ENCODE peak calls at places on chromosomes 1 and 21, in four cellular contexts. C is activated T-helper 1 cell treated with anti-CD3 and anti-CD28 coated beads, Interleukin-12 subunit alpha, Interleukin-12 subunit beta, Interleukin-2, Interleukin-4 antibody, amounts not matched to agents 30 ng/mL and 10 ng/mL and 1 ng/mL, durations not matched to agents 14 hours and 24 hours and 36 hours; R is heart right ventricle; Z is NCI-H1092. S is an unnamed sample.
A peak's percentile ranks its signal among the peaks of the same experiment; 100 is the strongest.

GRCh38 chr1:15952317-15953258 is 23.3 kb downstream of the ZBTB17 start:
- DNase-seq in R (no peak), Z (no peak), C (peak; percentile 26), S (no peak)

GRCh38 chr1:8646189-8646588 is 171.3 kb downstream of the RERE start:
- DNase-seq in Z (no peak), C (no peak), R (no peak), S (no peak)

GRCh38 chr1:119188926-119189325 is 48.5 kb upstream of the WARS2 start:
- DNase-seq in Z (no peak), C (no peak), R (no peak), S (no peak)

GRCh38 chr1:55055084-55055882 is 15.9 kb downstream of the PCSK9 start:
- DNase-seq in R (no peak), C (no peak), Z (no peak), S (peak; percentile 30)

GRCh38 chr1:234619071-234619480 is 9.1 kb upstream of the IRF2BP2 start:
- DNase-seq in R (no peak), Z (no peak), C (no peak), S (no peak)

GRCh38 chr1:59314776-59315528 is 18.1 kb downstream of the FGGY start:
- DNase-seq in R (no peak), Z (no peak), C (no peak), S (no peak)

GRCh38 chr1:19735419-19736127 is 64.1 kb downstream of the TMCO4 start:
- DNase-seq in C (no peak), Z (no peak), R (peak; percentile 65), S (no peak)

GRCh38 chr1:174225499-174226204 is 66.3 kb downstream of the RABGAP1L start:
- DNase-seq in R (no peak), Z (no peak), C (no peak), S (no peak)

GRCh38 chr21:18318156-18318555 is 73.5 kb downstream of the CHODL start:
- DNase-seq in R (no peak), Z (no peak), C (no peak), S (peak; percentile 14)

GRCh38 chr1:215863796-215864195 is 296.7 kb downstream of the KCTD3 start:
- DNase-seq in R (no peak), Z (no peak), C (no peak), S (no peak)

GRCh38 chr1:7930547-7931445 is 9.8 kb downstream of the TNFRSF9 start:
- DNase-seq in R (no peak), Z (no peak), C (no peak), S (no peak)

GRCh38 chr1:1402081-1402900 is 3.2 kb upstream of the CCNL2 start:
- DNase-seq in C (no peak), Z (no peak), R (no peak), S (no peak)

GRCh38 chr1:8702121-8702520 is 115.3 kb downstream of the RERE start:
- DNase-seq in Z (no peak), C (no peak), R (peak; percentile 16), S (no peak)

GRCh38 chr1:39450956-39451601 is 40.4 kb upstream of the BMP8A start:
- DNase-seq in Z (no peak), C (no peak), R (no peak), S (no peak)

GRCh38 chr1:228212966-228213844 is 5.4 kb downstream of the OBSCN start:
- DNase-seq in R (peak; percentile 81), Z (peak; percentile 73), C (peak; percentile 80), S (peak; percentile 54)

GRCh38 chr1:203612932-203613682 is 13.5 kb upstream of the ATP2B4 start:
- DNase-seq in Z (no peak), R (no peak), C (no peak), S (no peak)

GRCh38 chr1:25836695-25837094 is 16.9 kb downstream of the MTFR1L start:
- DNase-seq in R (no peak), C (no peak), Z (no peak), S (no peak)

GRCh38 chr1:21189906-21190500 is 13.3 kb upstream of the EIF4G3 start:
- DNase-seq in R (no peak), Z (no peak), C (no peak), S (no peak)

GRCh38 chr21:37712204-37712934 is 203.9 kb downstream of the KCNJ6 start:
- DNase-seq in R (peak; percentile 63), Z (peak; percentile 76), C (peak; percentile 25), S (peak; percentile 60)

GRCh38 chr1:2416403-2416802 is 4.0 kb upstream of the PEX10 start:
- DNase-seq in R (no peak), Z (no peak), C (peak; percentile 25), S (no peak)

GRCh38 chr1:109787845-109788605 is 24.3 kb upstream of the EPS8L3 start:
- DNase-seq in R (no peak), C (no peak), Z (no peak), S (peak; percentile 32)

GRCh38 chr1:114037503-114037890 is 58.2 kb downstream of the OLFML3 start:
- DNase-seq in Z (no peak), C (no peak), R (no peak), S (no peak)

GRCh38 chr1:204583909-204584632 is 67.9 kb downstream of the MDM4 start:
- DNase-seq in R (peak; percentile 66), Z (peak; percentile 87), C (no peak), S (peak; percentile 69)

GRCh38 chr1:231606712-231607111 is 19.9 kb upstream of the DISC1 start:
- DNase-seq in R (no peak), C (no peak), Z (no peak), S (no peak)

GRCh38 chr1:246781212-246781611 is 57.0 kb downstream of the SCCPDH start:
- DNase-seq in Z (no peak), C (no peak), R (no peak), S (no peak)

GRCh38 chr1:2259668-2260392 is 31.7 kb downstream of the SKI start:
- DNase-seq in Z (no peak), R (no peak), C (no peak), S (no peak)

GRCh38 chr21:29287383-29287782 is 11.3 kb upstream of the BACH1 start:
- DNase-seq in Z (no peak), C (no peak), R (no peak), S (no peak)

GRCh38 chr1:10402729-10403274 is 3.9 kb downstream of the PGD start:
- DNase-seq in Z (no peak), R (no peak), C (no peak), S (no peak)

GRCh38 chr1:115768549-115768948 is at the start of gene CASQ2:
- DNase-seq in C (no peak), Z (no peak), R (peak; percentile 76), S (no peak)

GRCh38 chr21:46636550-46637289 is 1.2 kb downstream of the PRMT2 start:
- DNase-seq in R (no peak), C (no peak), Z (no peak), S (no peak)

GRCh38 chr1:24930703-24931480 is 816 bp upstream of the RUNX3 start:
- DNase-seq in Z (no peak), R (no peak), C (no peak), S (no peak)

GRCh38 chr1:232925421-232926202 is 24.8 kb upstream of the NTPCR start:
- DNase-seq in R (no peak), Z (no peak), C (no peak), S (no peak)

GRCh38 chr1:232142403-232143314 is 487.3 kb downstream of the SIPA1L2 start:
- DNase-seq in Z (no peak), C (no peak), R (peak; percentile 16), S (peak; percentile 44)

GRCh38 chr1:38589036-38589435 is 270.5 kb downstream of the RRAGC start:
- DNase-seq in Z (no peak), C (no peak), R (no peak), S (no peak)

GRCh38 chr21:26140185-26140584 is 30.4 kb downstream of the APP start:
- DNase-seq in Z (no peak), R (peak; percentile 42), C (no peak), S (no peak)

GRCh38 chr1:75792091-75792490 is 4.6 kb upstream of the MSH4 start:
- DNase-seq in Z (no peak), C (no peak), R (no peak), S (no peak)

GRCh38 chr1:31308036-31308435 is 11.2 kb downstream of the ZCCHC17 start:
- DNase-seq in R (no peak), C (no peak), Z (no peak), S (no peak)

GRCh38 chr1:111776861-111777260 is 21.2 kb downstream of the DDX20 start:
- DNase-seq in R (no peak), C (no peak), Z (no peak), S (no peak)

GRCh38 chr1:225923381-225923691 is 714 bp downstream of the PYCR2 start:
- DNase-seq in R (no peak), C (no peak), Z (no peak), S (peak; percentile 28)

GRCh38 chr1:1150100-1150499 is 23.6 kb upstream of the TTLL10 start:
- DNase-seq in C (no peak), Z (no peak), R (no peak), S (no peak)